ENCODE peak calls at places on chromosome 10, in nine cellular contexts. J is AG10803, G is GM12878, S is epithelial cell of esophagus, A is lower lobe of right lung, N is cardiac muscle cell, K is keratinocyte, Z is mammary epithelial cell, U is breast epithelium. M is an unnamed sample.
A peak's percentile ranks its signal among the peaks of the same experiment; 100 is the strongest.

GRCh38 chr10:72043016-72043834 is 45.1 kb downstream of the SPOCK2 start:
- DNase-seq in U (no peak), K (no peak), S (no peak), A (no peak), G (no peak), J (no peak), N (no peak), Z (no peak), M (no peak)

GRCh38 chr10:26802527-26802926 is 58.2 kb downstream of the ABI1 start:
- DNase-seq in N (no peak), Z (no peak), U (no peak), A (no peak), G (no peak), K (no peak), S (no peak), J (no peak), M (no peak)

GRCh38 chr10:27534341-27534740 is 30.2 kb downstream of the RAB18 start:
- DNase-seq in G (no peak), N (no peak), J (no peak), Z (no peak), K (no peak), S (no peak), A (no peak), U (no peak), M (no peak)

GRCh38 chr10:34145751-34146150 is 669.3 kb downstream of the PARD3 start:
- DNase-seq in Z (no peak), K (no peak), J (peak; percentile 39), U (no peak), A (no peak), G (no peak), N (no peak), S (no peak), M (no peak)

GRCh38 chr10:46106410-46107255 is 60.6 kb upstream of the MSMB start:
- DNase-seq in G (no peak), Z (peak; percentile 39), S (peak; percentile 36), N (peak; percentile 82), K (no peak), J (peak; percentile 25), U (no peak), A (peak; percentile 78), M (no peak)

GRCh38 chr10:112658900-112659328 is 211.9 kb downstream of the VTI1A start:
- DNase-seq in U (no peak), N (no peak), G (no peak), K (no peak), Z (peak; percentile 72), J (no peak), S (peak; percentile 87), A (no peak), M (no peak)

GRCh38 chr10:29324220-29324831 is 35.5 kb downstream of the LYZL1 start:
- DNase-seq in U (no peak), N (peak; percentile 23), Z (no peak), A (no peak), K (no peak), S (no peak), J (no peak), G (no peak), M (no peak)

GRCh38 chr10:121457729-121458128 is 140.5 kb downstream of the FGFR2 start:
- DNase-seq in U (no peak), G (no peak), Z (no peak), N (no peak), K (no peak), J (no peak), S (no peak), A (no peak), M (no peak)

GRCh38 chr10:71531485-71532446 is 135.0 kb downstream of the CDH23 start:
- DNase-seq in Z (no peak), G (no peak), N (no peak), S (peak; percentile 13), J (no peak), K (no peak), A (no peak), U (no peak), M (no peak)

GRCh38 chr10:110340821-110341220 is 36.1 kb upstream of the SMNDC1 start:
- DNase-seq in K (no peak), U (no peak), J (no peak), Z (no peak), A (no peak), N (no peak), G (no peak), S (no peak), M (no peak)

GRCh38 chr10:53839437-53840039 is 961.5 kb downstream of the PCDH15 start:
- DNase-seq in J (peak; percentile 6), A (no peak), Z (peak; percentile 8), N (peak; percentile 34), K (no peak), S (peak; percentile 46), G (no peak), U (no peak), M (no peak)

GRCh38 chr10:74704629-74705360 is 121.6 kb upstream of the KAT6B start:
- DNase-seq in U (no peak), J (peak; percentile 16), K (no peak), Z (no peak), A (no peak), S (no peak), N (no peak), G (no peak), M (no peak)

GRCh38 chr10:24254180-24254579 is 45.2 kb downstream of the KIAA1217 start:
- DNase-seq in N (no peak), S (peak; percentile 79), U (no peak), Z (peak; percentile 57), J (peak; percentile 29), A (no peak), K (no peak), G (no peak), M (no peak)

GRCh38 chr10:35079763-35080162 is 10.4 kb downstream of the CUL2 start:
- DNase-seq in A (no peak), J (peak; percentile 83), U (no peak), N (no peak), S (peak; percentile 86), Z (peak; percentile 70), G (no peak), K (no peak), M (peak; percentile 87)

DNA sequence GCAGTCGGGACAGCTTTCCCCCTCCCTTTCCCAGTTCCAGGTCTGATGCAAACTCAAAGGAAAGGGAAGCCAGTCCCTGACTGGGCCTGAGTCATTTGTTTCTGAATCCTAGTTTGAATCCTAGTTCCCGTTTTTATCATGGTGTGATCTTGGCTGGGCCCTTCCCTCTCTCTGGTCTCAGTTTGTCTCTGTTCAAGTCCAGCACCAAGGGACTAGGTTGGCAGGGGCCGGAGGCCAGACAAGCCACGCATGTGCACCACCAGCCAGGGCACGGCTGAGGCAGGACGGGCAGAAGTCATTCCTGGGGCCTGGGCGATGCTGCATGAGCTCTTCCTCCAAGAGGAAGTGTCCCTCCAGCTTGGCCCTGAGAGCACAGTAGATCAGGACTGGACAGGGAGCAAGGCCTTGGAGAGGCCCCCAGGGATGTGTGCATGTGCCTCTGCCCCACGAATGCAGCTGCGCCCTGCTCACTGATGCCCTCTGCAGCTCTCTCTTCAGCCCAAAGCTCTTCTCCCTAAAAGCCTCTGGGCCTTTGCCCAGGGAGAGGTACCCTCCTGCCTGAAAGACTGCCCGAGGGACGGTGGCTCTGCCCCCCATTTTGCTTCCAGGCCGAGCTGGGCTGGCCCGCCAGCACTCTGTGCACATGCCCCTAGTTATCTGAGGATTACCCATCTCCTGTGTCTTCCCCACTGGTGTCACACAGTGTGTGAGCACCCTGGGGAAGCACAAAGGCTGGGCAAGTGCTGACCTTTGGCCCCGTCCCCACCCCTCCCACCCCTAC is 86.7 kb downstream of the ZMIZ1 start:
- DNase-seq in J (peak; percentile 50), N (no peak), G (no peak), K (no peak), Z (no peak), S (peak; percentile 59), U (no peak), A (no peak), M (peak; percentile 51)
- TF ChIP-seq CTCF in J (peak; percentile 26), N (peak; percentile 17), G (no peak), K (no peak), Z (no peak), S (no peak), U (no peak), A (no peak), M (peak; percentile 39)

GRCh38 chr10:1272762-1273161 is 216.6 kb downstream of the WDR37 start:
- DNase-seq in S (no peak), N (no peak), G (no peak), Z (no peak), J (no peak), U (no peak), A (no peak), K (no peak), M (no peak)

GRCh38 chr10:1272079-1272478 is 215.9 kb downstream of the WDR37 start:
- DNase-seq in J (no peak), U (no peak), S (no peak), Z (no peak), G (no peak), N (no peak), A (no peak), K (no peak), M (no peak)

GRCh38 chr10:1274746-1275544 is 218.8 kb downstream of the WDR37 start:
- DNase-seq in S (no peak), A (no peak), N (no peak), K (no peak), U (no peak), J (no peak), G (no peak), Z (no peak), M (no peak)

GRCh38 chr10:1273372-1274097 is 217.3 kb downstream of the WDR37 start:
- DNase-seq in N (no peak), U (no peak), K (no peak), J (no peak), G (no peak), S (no peak), A (no peak), Z (no peak), M (no peak)

GRCh38 chr10:1274098-1274745 is 218.0 kb downstream of the WDR37 start:
- DNase-seq in N (no peak), U (no peak), J (no peak), S (no peak), Z (no peak), G (no peak), K (no peak), A (no peak), M (no peak)
- TF ChIP-seq CTCF in N (no peak), U (no peak), J (no peak), S (no peak), Z (no peak), G (no peak), K (no peak), A (no peak), M (no peak)

GRCh38 chr10:58435297-58435696 is 50.1 kb downstream of the TFAM start:
- DNase-seq in J (peak; percentile 100), G (no peak), S (peak; percentile 95), N (peak; percentile 21), K (peak; percentile 66), U (no peak), A (no peak), Z (peak; percentile 91), M (peak; percentile 98)
- TF ChIP-seq CTCF in J (peak; percentile 33), G (no peak), S (peak; percentile 19), N (peak; percentile 25), K (peak; percentile 42), U (no peak), A (no peak), Z (peak; percentile 30), M (peak; percentile 53)

GRCh38 chr10:93290661-93291354 is 191.3 kb downstream of the MYOF start:
- DNase-seq in S (no peak), N (no peak), Z (no peak), K (no peak), J (no peak), G (no peak), A (no peak), U (no peak), M (no peak)
- TF ChIP-seq CTCF in S (no peak), N (no peak), Z (no peak), K (no peak), J (no peak), G (no peak), A (no peak), U (no peak), M (no peak)

GRCh38 chr10:113980408-113981087 is 63.1 kb upstream of the ADRB1 start:
- DNase-seq in S (peak; percentile 15), G (no peak), N (no peak), A (no peak), J (no peak), U (no peak), K (no peak), Z (no peak), M (no peak)
- TF ChIP-seq CTCF in S (peak; percentile 57), G (no peak), N (peak; percentile 17), A (peak; percentile 21), J (peak; percentile 41), U (no peak), K (no peak), Z (peak; percentile 57), M (peak; percentile 37)

M was measured in HFFc6.